ENCODE peak calls at places on chromosomes 1 and 21, in five cellular contexts. A is HEK293T, C is H1, Z is GM12878, U is HepG2. T is an unnamed sample.

GRCh38 chr1:21261551-21262281 is 28.5 kb downstream of the ECE1 start:
- DNase-seq in C (no peak), A (no peak), Z (no peak), U (no peak), T (no peak)

GRCh38 chr21:45528981-45529784 is 13.1 kb downstream of the SLC19A1 start:
- DNase-seq in A (no peak), U (peak), C (peak), Z (no peak), T (no peak)

GRCh38 chr1:11772458-11772857 is 10.5 kb downstream of the C1orf167 start:
- DNase-seq in U (no peak), C (no peak), Z (no peak), A (no peak), T (no peak)

GRCh38 chr21:31559368-31560119 is 99.9 kb upstream of the SOD1 start:
- DNase-seq in U (no peak), A (peak), Z (peak), C (peak), T (peak)

GRCh38 chr1:205523261-205523890 is 18.9 kb downstream of the CDK18 start:
- DNase-seq in A (no peak), C (no peak), Z (no peak), U (no peak), T (no peak)

GRCh38 chr1:36321119-36321951 is 2.1 kb downstream of the EVA1B start:
- DNase-seq in U (no peak), C (peak), Z (no peak), A (no peak), T (peak)

GRCh38 chr1:192913683-192914082 is 104.8 kb downstream of the RGS2 start:
- DNase-seq in C (no peak), Z (no peak), U (no peak), A (no peak), T (peak)

GRCh38 chr1:154157520-154158306 is 2.8 kb upstream of the NUP210L start:
- DNase-seq in A (no peak), U (no peak), C (no peak), Z (peak), T (no peak)

GRCh38 chr21:44710294-44710665 is 1.1 kb downstream of the TSPEAR start:
- DNase-seq in A (no peak), C (peak), Z (no peak), U (no peak), T (no peak)

GRCh38 chr1:40766560-40766959 is 17.0 kb upstream of the KCNQ4 start:
- DNase-seq in Z (no peak), U (no peak), A (no peak), C (no peak), T (no peak)

GRCh38 chr1:32063261-32063681 is 9.5 kb upstream of the TMEM39B start:
- DNase-seq in C (no peak), Z (no peak), A (peak), U (peak), T (no peak)

GRCh38 chr1:166870584-166870983 is 5.5 kb downstream of the TADA1 start:
- DNase-seq in U (peak), A (no peak), C (no peak), Z (no peak), T (no peak)

GRCh38 chr1:3323021-3323790 is 131.3 kb upstream of the ARHGEF16 start:
- DNase-seq in C (no peak), A (peak), Z (no peak), U (peak), T (no peak)

GRCh38 chr1:219833214-219833816 is 95.0 kb downstream of the SLC30A10 start:
- DNase-seq in A (no peak), C (no peak), Z (no peak), U (no peak), T (peak)

GRCh38 chr1:9455487-9456237 is 83.6 kb upstream of the SLC25A33 start:
- DNase-seq in Z (no peak), A (peak), C (peak), U (peak), T (peak)

GRCh38 chr1:9452516-9453158 is 86.6 kb upstream of the SLC25A33 start:
- DNase-seq in A (no peak), Z (no peak), C (no peak), U (no peak), T (no peak)

GRCh38 chr1:9454494-9455066 is 84.7 kb upstream of the SLC25A33 start:
- DNase-seq in Z (no peak), A (no peak), U (no peak), C (no peak), T (no peak)

GRCh38 chr1:9454094-9454418 is 85.2 kb upstream of the SLC25A33 start:
- DNase-seq in U (no peak), Z (no peak), A (no peak), C (no peak), T (no peak)

GRCh38 chr1:9453375-9454093 is 85.7 kb upstream of the SLC25A33 start:
- DNase-seq in Z (no peak), A (no peak), U (no peak), C (no peak), T (no peak)
- TF ChIP-seq SUZ12 in Z (no peak), A (no peak), U (no peak), C (no peak), T (no peak)

GRCh38 chr1:53446051-53446450 is 13.1 kb upstream of the DMRTB1 start:
- DNase-seq in C (peak), Z (no peak), A (no peak), U (no peak), T (no peak)
- TF ChIP-seq SUZ12 in C (no peak), Z (no peak), A (no peak), U (no peak), T (no peak)

GRCh38 chr1:182952677-182953444 is at the start of gene SHCBP1L:
- DNase-seq in A (no peak), Z (no peak), U (no peak), C (no peak), T (no peak)
- TF ChIP-seq SUZ12 in A (no peak), Z (no peak), U (no peak), C (no peak), T (no peak)

GRCh38 chr1:67701876-67702275 is 16.9 kb downstream of the GADD45A start:
- DNase-seq in C (no peak), A (no peak), U (no peak), Z (no peak), T (no peak)

GRCh38 chr1:67704351-67704750 is 19.4 kb downstream of the GADD45A start:
- DNase-seq in Z (no peak), U (no peak), A (no peak), C (no peak), T (no peak)

GRCh38 chr1:67700220-67700619 is 15.2 kb downstream of the GADD45A start:
- DNase-seq in Z (no peak), U (no peak), A (no peak), C (no peak), T (no peak)

GRCh38 chr1:67696708-67697107 is 11.7 kb downstream of the GADD45A start:
- DNase-seq in C (no peak), U (no peak), A (no peak), Z (no peak), T (no peak)

GRCh38 chr1:67700692-67701410 is 15.8 kb downstream of the GADD45A start:
- DNase-seq in Z (no peak), C (no peak), U (peak), A (peak), T (peak)
- TF ChIP-seq SUZ12 in Z (no peak), C (no peak), U (no peak), A (no peak), T (no peak)

GRCh38 chr1:160797861-160798273 is 1.9 kb downstream of the LY9 start:
- DNase-seq in C (no peak), Z (no peak), A (no peak), U (no peak), T (no peak)

GRCh38 chr1:160797163-160797797 is 1.3 kb downstream of the LY9 start:
- DNase-seq in A (no peak), Z (no peak), C (no peak), U (no peak), T (no peak)

GRCh38 chr1:160794396-160794795 is 1.6 kb upstream of the LY9 start:
- DNase-seq in U (no peak), C (no peak), Z (no peak), A (no peak), T (no peak)

GRCh38 chr1:160798439-160798838 is 2.5 kb downstream of the LY9 start:
- DNase-seq in A (no peak), Z (no peak), C (no peak), U (no peak), T (no peak)

DNA sequence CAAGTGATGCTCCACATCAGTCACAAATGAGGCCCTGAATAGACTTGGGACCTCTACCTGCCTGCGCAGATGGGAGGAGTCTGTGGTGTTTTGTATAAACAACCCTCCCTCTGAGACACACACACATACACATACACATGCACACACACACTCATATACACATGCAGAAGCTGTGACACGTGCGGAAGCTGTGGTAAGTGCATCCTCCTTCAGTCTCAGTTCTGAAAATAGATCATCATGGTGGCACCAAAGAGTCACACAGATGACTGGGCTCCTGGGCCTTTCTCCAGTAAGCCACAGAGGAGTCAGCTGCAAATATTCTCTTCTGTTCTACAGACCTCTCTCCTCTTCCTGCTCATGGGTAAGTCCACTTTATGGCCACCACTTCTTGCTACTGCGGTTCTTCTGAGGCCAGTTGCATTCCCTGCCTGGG is at the start of gene LY9:
- DNase-seq in C (no peak), U (no peak), A (no peak), Z (peak), T (no peak)
- TF ChIP-seq SUZ12 in C (no peak), U (no peak), A (no peak), Z (no peak), T (no peak)

GRCh38 chr1:231723146-231723545 is 96.6 kb downstream of the DISC1 start:
- DNase-seq in Z (no peak), U (no peak), C (no peak), A (no peak), T (no peak)

GRCh38 chr1:231720652-231721325 is 94.2 kb downstream of the DISC1 start:
- DNase-seq in U (no peak), Z (no peak), A (no peak), C (no peak), T (no peak)

GRCh38 chr1:231727171-231727570 is 100.6 kb downstream of the DISC1 start:
- DNase-seq in U (no peak), Z (no peak), A (no peak), C (no peak), T (no peak)

GRCh38 chr1:231724041-231724440 is 97.5 kb downstream of the DISC1 start:
- DNase-seq in C (no peak), A (no peak), Z (no peak), U (no peak), T (no peak)

GRCh38 chr1:231724876-231725647 is 98.5 kb downstream of the DISC1 start:
- DNase-seq in A (peak), U (peak), C (peak), Z (no peak), T (peak)
- TF ChIP-seq SUZ12 in A (no peak), U (no peak), C (no peak), Z (no peak), T (no peak)

DNA sequence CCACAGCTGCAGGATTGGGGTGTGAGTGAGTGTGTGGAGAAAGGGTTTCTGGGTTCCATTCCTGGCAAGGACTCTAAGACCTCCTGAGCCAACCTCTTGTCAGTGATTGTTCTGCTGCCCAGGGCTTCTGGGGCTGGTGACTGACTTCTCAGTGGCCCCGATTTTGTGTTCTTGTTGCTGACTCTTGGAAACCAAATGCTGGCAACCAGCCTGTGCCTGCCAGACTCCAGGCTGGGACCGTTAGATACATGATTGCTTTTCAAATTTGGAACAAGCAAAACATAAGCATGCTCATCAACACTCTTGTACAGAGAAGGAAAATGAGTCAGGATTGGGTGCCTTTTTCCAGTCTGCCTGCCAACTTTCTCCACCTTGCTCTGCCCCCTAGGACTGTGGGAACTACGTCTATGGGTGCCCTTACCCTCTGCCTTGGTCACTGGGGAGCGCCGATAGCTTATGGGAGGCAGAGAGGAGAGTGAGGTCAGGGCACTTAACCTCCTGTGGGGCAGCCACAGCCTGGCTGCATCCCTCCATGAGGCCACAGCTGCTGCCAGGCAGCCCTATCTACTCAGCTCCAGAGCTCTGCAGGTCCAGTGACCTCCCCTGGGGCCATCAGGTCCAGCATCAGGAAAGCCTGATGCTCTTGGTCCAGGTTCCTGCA is 39.3 kb upstream of the EPS8L3 start:
- DNase-seq in C (no peak), Z (no peak), U (no peak), A (no peak), T (no peak)
- TF ChIP-seq SUZ12 in C (no peak), Z (no peak), U (no peak), A (no peak), T (no peak)

GRCh38 chr1:232519186-232519585 is 110.7 kb downstream of the SIPA1L2 start:
- DNase-seq in A (no peak), U (no peak), C (no peak), Z (no peak), T (no peak)

GRCh38 chr1:232528472-232529089 is 101.4 kb downstream of the SIPA1L2 start:
- DNase-seq in A (no peak), U (no peak), C (no peak), Z (no peak), T (no peak)

GRCh38 chr1:232522189-232522588 is 107.7 kb downstream of the SIPA1L2 start:
- DNase-seq in Z (no peak), C (no peak), U (no peak), A (no peak), T (no peak)

GRCh38 chr1:232521660-232522059 is 108.3 kb downstream of the SIPA1L2 start:
- DNase-seq in C (no peak), A (no peak), Z (no peak), U (no peak), T (no peak)

GRCh38 chr1:232524056-232524455 is 105.9 kb downstream of the SIPA1L2 start:
- DNase-seq in U (no peak), C (no peak), A (no peak), Z (no peak), T (no peak)
- TF ChIP-seq SUZ12 in U (no peak), C (no peak), A (no peak), Z (no peak), T (no peak)

DNA sequence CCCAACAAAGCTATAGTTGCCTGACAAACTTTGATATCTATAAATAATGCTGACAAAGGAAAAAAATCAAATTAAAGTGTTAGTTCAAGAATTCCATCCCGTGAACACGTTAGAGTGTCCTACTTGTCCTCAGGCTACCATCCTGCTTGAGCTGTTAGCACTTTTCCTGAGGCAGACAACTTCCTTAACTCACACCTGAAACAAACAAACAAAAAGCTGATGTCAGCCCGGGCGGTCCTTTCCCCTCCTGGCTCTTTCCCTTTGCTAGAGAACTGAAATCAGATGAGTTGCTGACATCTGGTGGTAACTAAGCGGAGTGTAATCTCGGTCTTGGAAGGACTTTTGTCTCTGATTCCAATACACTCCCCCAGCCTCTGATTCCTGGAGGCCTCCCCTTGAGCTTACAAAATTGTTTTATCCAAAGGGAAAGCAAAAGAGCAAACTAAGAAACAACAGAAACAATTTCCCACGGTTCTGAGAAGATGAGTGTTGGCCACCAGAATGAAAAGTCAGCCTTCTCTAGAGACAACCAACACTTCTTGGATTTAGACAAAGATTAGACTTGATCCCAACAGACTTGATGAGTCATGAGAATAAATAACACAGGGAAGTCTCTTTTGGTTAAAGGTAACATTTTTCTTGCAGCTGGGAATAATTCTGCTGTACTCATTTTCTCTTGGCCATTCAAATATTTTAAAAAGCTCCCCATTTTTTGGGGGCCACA is 135.4 kb downstream of the PROX1 start:
- DNase-seq in U (peak), A (peak), C (no peak), Z (no peak), T (peak)
- TF ChIP-seq SUZ12 in U (no peak), A (no peak), C (no peak), Z (no peak), T (no peak)

DNA sequence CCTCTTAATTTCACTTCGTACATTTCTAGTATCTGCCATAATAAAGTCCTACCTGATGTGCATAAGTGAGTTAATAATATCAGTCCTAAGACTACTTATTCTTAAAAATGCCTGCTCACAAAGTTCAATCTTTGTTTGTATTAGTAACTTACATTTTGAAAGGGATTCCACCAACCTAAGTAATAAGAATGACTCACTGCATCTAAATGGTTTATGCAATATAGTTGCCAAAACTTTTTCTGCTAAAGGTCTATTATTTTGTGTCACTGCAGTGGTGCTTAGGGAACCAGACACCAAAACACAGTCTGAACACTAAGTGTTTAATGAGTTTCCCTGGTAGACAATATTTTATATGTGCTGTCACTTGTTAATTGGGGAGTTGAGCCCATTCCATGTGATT is 1.8 kb downstream of the ZNF669 start:
- DNase-seq in C (no peak), A (no peak), U (no peak), Z (no peak), T (no peak)
- TF ChIP-seq SUZ12 in C (no peak), A (no peak), U (no peak), Z (no peak), T (no peak)

T was measured in NT2/D1.